ENCODE peak calls at places on chromosomes 16 and 17, in four cellular contexts. I, O, Y and Z are unnamed samples.

GRCh38 chr16:14485811-14486519 is 144.1 kb downstream of the PARN start:
- DNase-seq in O (no peak), I (no peak), Y (no peak), Z (no peak)

GRCh38 chr17:30332057-30332542 is 1.8 kb downstream of the TMIGD1 start:
- DNase-seq in Y (peak; percentile 57), I (peak; percentile 97), O (no peak), Z (no peak)

GRCh38 chr17:6994666-6995246 is 1.1 kb upstream of the ALOX12 start:
- DNase-seq in I (no peak), Y (no peak), O (no peak), Z (no peak)

GRCh38 chr17:78524870-78525510 is 52.2 kb downstream of the DNAH17 start:
- DNase-seq in O (no peak), Y (no peak), I (no peak), Z (no peak)

GRCh38 chr17:81550830-81551457 is 1.2 kb downstream of the FAAP100 start:
- DNase-seq in I (no peak), O (no peak), Y (no peak), Z (no peak)

GRCh38 chr17:44907696-44908470 is 7.4 kb downstream of the GFAP start:
- DNase-seq in O (no peak), Y (no peak), I (no peak), Z (no peak)

GRCh38 chr16:55622302-55622701 is 33.5 kb upstream of the SLC6A2 start:
- DNase-seq in O (no peak), I (no peak), Y (no peak), Z (no peak)

GRCh38 chr16:29684671-29685070 is 5.7 kb downstream of the QPRT start:
- DNase-seq in Y (no peak), I (no peak), O (no peak), Z (no peak)

GRCh38 chr17:8695916-8696415 is 48.7 kb downstream of the CCDC42 start:
- DNase-seq in I (no peak), Y (no peak), O (no peak), Z (no peak)

GRCh38 chr17:1143573-1143972 is 36.2 kb downstream of the ABR start:
- DNase-seq in I (no peak), O (peak; percentile 16), Y (no peak), Z (no peak)

GRCh38 chr16:62036101-62036806 is at the start of gene CDH8:
- DNase-seq in Y (no peak), O (peak; percentile 75), I (no peak), Z (no peak)

GRCh38 chr17:62718420-62718819 is 89.7 kb downstream of the MARCHF10 start:
- DNase-seq in O (peak; percentile 95), I (peak; percentile 78), Y (no peak), Z (no peak)

GRCh38 chr17:19733953-19734526 is 14.1 kb downstream of the ALDH3A1 start:
- DNase-seq in I (no peak), O (no peak), Y (no peak), Z (no peak)

GRCh38 chr17:18974407-18975149 is 22.6 kb downstream of the SLC5A10 start:
- DNase-seq in Y (no peak), O (no peak), I (no peak), Z (no peak)

GRCh38 chr17:64269687-64270649 is 6.9 kb upstream of the TEX2 start:
- DNase-seq in O (no peak), Y (no peak), I (no peak), Z (no peak)

GRCh38 chr16:51982715-51983680 is 563.9 kb downstream of the TOX3 start:
- DNase-seq in O (peak; percentile 76), I (peak; percentile 42), Y (peak; percentile 50), Z (no peak)

GRCh38 chr17:57286372-57287105 is 30.2 kb downstream of the MSI2 start:
- DNase-seq in O (peak; percentile 82), I (no peak), Y (no peak), Z (no peak)

GRCh38 chr16:84321932-84322331 is 27.3 kb downstream of the WFDC1 start:
- DNase-seq in O (peak; percentile 59), I (no peak), Y (no peak), Z (no peak)

GRCh38 chr16:74296120-74296464 is 522 bp upstream of the PSMD7 start:
- DNase-seq in Y (no peak), I (no peak), O (no peak), Z (no peak)

GRCh38 chr16:88508868-88509748 is 56.0 kb downstream of the ZFPM1 start:
- DNase-seq in Y (no peak), I (no peak), O (no peak), Z (no peak)

GRCh38 chr17:40824015-40824832 is 1.8 kb upstream of the KRT10 start:
- DNase-seq in O (no peak), I (no peak), Y (no peak), Z (no peak)

GRCh38 chr16:21097151-21097550 is 53.5 kb downstream of the DNAH3 start:
- DNase-seq in Y (no peak), O (no peak), I (no peak), Z (no peak)